ENCODE peak calls at places on chromosomes 3 and 15, in ten cellular contexts. B is neuronal stem cell; P is gastrocnemius medialis; F is mesenchymal stem cell; M is lower lobe of right lung; V is psoas muscle; D is H9; K is trophoblast cell; N is naive thymus-derived CD4-positive, alpha-beta T cell; Y is sigmoid colon. H is an unnamed sample. For H3K9me3, the result is how much of the 10 kb centered on the place peaks cover.

GRCh38 chr3:148950806-148951205 is 40.5 kb upstream of the GYG1 start:
- DNase-seq in B (no peak), P (no peak), F (peak), M (no peak), V (no peak), D (no peak), K (no peak), N (no peak), Y (no peak), H (no peak)

GRCh38 chr3:81692766-81693165 is 68.7 kb downstream of the GBE1 start:
- DNase-seq in B (no peak), P (no peak), F (no peak), M (no peak), V (no peak), D (no peak), K (no peak), N (no peak), Y (no peak), H (no peak)

GRCh38 chr3:10712121-10712520 is 103.9 kb upstream of the SLC6A11 start:
- DNase-seq in B (no peak), P (no peak), F (no peak), M (no peak), V (no peak), D (no peak), K (no peak), N (no peak), Y (no peak), H (no peak)

GRCh38 chr3:66885326-66886000 is 112.6 kb upstream of the KBTBD8 start:
- DNase-seq in B (no peak), P (no peak), F (peak), M (no peak), V (no peak), D (peak), K (no peak), N (no peak), Y (no peak), H (no peak)

GRCh38 chr15:77527164-77527778 is 105.4 kb downstream of the LINGO1 start:
- DNase-seq in B (no peak), P (no peak), F (peak), M (no peak), V (peak), D (peak), K (peak), N (no peak), Y (peak), H (no peak)

GRCh38 chr3:10308678-10309077 is 12.2 kb downstream of the SEC13 start:
- DNase-seq in B (no peak), P (no peak), F (no peak), M (no peak), V (no peak), D (no peak), K (no peak), N (no peak), Y (no peak), H (no peak)

GRCh38 chr3:15510493-15510892 is 11.0 kb downstream of the COLQ start:
- DNase-seq in B (no peak), P (no peak), F (no peak), M (no peak), V (no peak), D (peak), K (no peak), N (no peak), Y (no peak), H (no peak)

GRCh38 chr15:66848666-66849392 is 146.8 kb downstream of the SMAD6 start:
- DNase-seq in B (no peak), P (no peak), F (no peak), M (peak), V (no peak), D (peak), K (no peak), N (no peak), Y (no peak), H (no peak)

GRCh38 chr3:52422669-52423068 is 22.2 kb downstream of the SEMA3G start:
- DNase-seq in B (no peak), P (no peak), F (no peak), M (no peak), V (no peak), D (no peak), K (no peak), N (no peak), Y (peak), H (no peak)

GRCh38 chr3:49720383-49721164 is 1.1 kb upstream of the AMIGO3 start:
- DNase-seq in B (no peak), P (no peak), F (no peak), M (no peak), V (peak), D (no peak), K (no peak), N (no peak), Y (peak), H (no peak)

GRCh38 chr15:58146734-58147133 is 8.6 kb downstream of the AQP9 start:
- DNase-seq in B (no peak), P (no peak), F (no peak), M (no peak), V (no peak), D (no peak), K (peak), N (no peak), Y (no peak), H (peak)

GRCh38 chr3:182118081-182118480 is 406.4 kb downstream of the SOX2 start:
- DNase-seq in B (no peak), P (no peak), F (peak), M (no peak), V (no peak), D (no peak), K (no peak), N (no peak), Y (no peak), H (no peak)

GRCh38 chr3:46987485-46988401 is 8.3 kb downstream of the NBEAL2 start:
- DNase-seq in B (no peak), P (no peak), F (peak), M (peak), V (peak), D (peak), K (no peak), N (peak), Y (no peak), H (peak)

GRCh38 chr3:177385831-177386301 is 188.6 kb upstream of the TBL1XR1 start:
- DNase-seq in B (no peak), P (peak), F (peak), M (no peak), V (no peak), D (no peak), K (no peak), N (no peak), Y (no peak), H (no peak)

GRCh38 chr3:128080323-128080898 is 28.2 kb downstream of the SEC61A1 start:
- DNase-seq in B (no peak), P (no peak), F (peak), M (no peak), V (no peak), D (no peak), K (no peak), N (no peak), Y (no peak), H (peak)

GRCh38 chr15:66955871-66956585 is 109.4 kb upstream of the SMAD3 start:
- DNase-seq in B (no peak), P (no peak), F (peak), M (no peak), V (no peak), D (no peak), K (peak), N (no peak), Y (no peak), H (no peak)

GRCh38 chr3:72011495-72011894 is 226.5 kb upstream of the PROK2 start:
- DNase-seq in B (no peak), P (no peak), F (no peak), M (no peak), V (no peak), D (no peak), K (no peak), N (no peak), Y (no peak), H (no peak)

GRCh38 chr3:14803101-14803980 is 15.4 kb upstream of the FGD5 start:
- DNase-seq in B (no peak), P (no peak), F (no peak), M (no peak), V (peak), D (no peak), K (no peak), N (no peak), Y (peak), H (no peak)

GRCh38 chr15:27683126-27683525 is 416.0 kb downstream of the OCA2 start:
- DNase-seq in B (no peak), P (no peak), F (no peak), M (no peak), V (no peak), D (no peak), K (no peak), N (no peak), Y (no peak), H (no peak)

GRCh38 chr3:142586803-142587406 is 8.4 kb upstream of the ATR start:
- DNase-seq in B (peak), P (no peak), F (peak), M (no peak), V (no peak), D (peak), K (peak), N (peak), Y (no peak), H (no peak)

GRCh38 chr15:65730560-65731172 is 61.4 kb downstream of the DENND4A start:
- DNase-seq in B (no peak), P (no peak), F (peak), M (no peak), V (no peak), D (no peak), K (no peak), N (no peak), Y (no peak), H (no peak)

GRCh38 chr3:133773732-133774131 is 27.5 kb downstream of the TF start:
- DNase-seq in B (no peak), P (no peak), F (no peak), M (no peak), V (no peak), D (no peak), K (no peak), N (no peak), Y (no peak), H (no peak)

GRCh38 chr3:17179381-17180205 is 294.8 kb downstream of the PLCL2 start:
- DNase-seq in B (no peak), P (peak), F (peak), M (no peak), V (no peak), D (no peak), K (no peak), N (peak), Y (no peak), H (no peak)

GRCh38 chr3:60742606-60743145 is 508.6 kb downstream of the FHIT start:
- DNase-seq in B (peak), P (no peak), F (peak), M (no peak), V (peak), D (peak), K (peak), N (no peak), Y (no peak), H (no peak)

GRCh38 chr3:57078366-57079220 is 18.1 kb downstream of the SPATA12 start:
- DNase-seq in B (no peak), P (peak), F (peak), M (peak), V (peak), D (peak), K (peak), N (peak), Y (peak), H (peak)

GRCh38 chr3:2599471-2599870 is 500.8 kb downstream of the CNTN4 start:
- DNase-seq in B (no peak), P (no peak), F (peak), M (no peak), V (no peak), D (no peak), K (no peak), N (no peak), Y (no peak), H (no peak)

GRCh38 chr15:36117394-36117793 is 462.0 kb upstream of the CDIN1 start:
- DNase-seq in B (no peak), P (no peak), F (no peak), M (no peak), V (no peak), D (no peak), K (no peak), N (no peak), Y (no peak), H (no peak)

GRCh38 chr15:34031987-34032760 is 6.8 kb downstream of the AVEN start:
- DNase-seq in B (no peak), P (no peak), F (no peak), M (no peak), V (no peak), D (no peak), K (no peak), N (no peak), Y (no peak), H (no peak)

GRCh38 chr3:48428863-48429415 is 947 bp downstream of the PLXNB1 start:
- DNase-seq in B (no peak), P (no peak), F (peak), M (peak), V (peak), D (peak), K (no peak), N (no peak), Y (peak), H (peak)

GRCh38 chr3:94561094-94561493 is 498.2 kb downstream of the NSUN3 start:
- DNase-seq in B (no peak), P (no peak), F (peak), M (no peak), V (no peak), D (no peak), K (no peak), N (no peak), Y (no peak), H (no peak)

GRCh38 chr3:187017511-187018230 is 87.3 kb downstream of the ST6GAL1 start:
- DNase-seq in B (no peak), P (no peak), F (no peak), M (no peak), V (no peak), D (no peak), K (no peak), N (no peak), Y (no peak), H (no peak)

GRCh38 chr15:33066584-33066983 is 127.9 kb downstream of the FMN1 start:
- DNase-seq in B (no peak), P (no peak), F (no peak), M (no peak), V (no peak), D (no peak), K (no peak), N (no peak), Y (no peak), H (no peak)

GRCh38 chr3:9224490-9224889 is 25.0 kb downstream of the SRGAP3 start:
- DNase-seq in B (no peak), P (no peak), F (no peak), M (no peak), V (no peak), D (no peak), K (no peak), N (no peak), Y (peak), H (no peak)

GRCh38 chr3:42578054-42578453 is 3.7 kb downstream of the SEC22C start:
- DNase-seq in B (no peak), P (no peak), F (no peak), M (no peak), V (no peak), D (no peak), K (no peak), N (no peak), Y (no peak), H (no peak)

GRCh38 chr3:42572278-42572677 is 9.5 kb downstream of the SEC22C start:
- DNase-seq in B (no peak), P (no peak), F (peak), M (no peak), V (no peak), D (peak), K (peak), N (no peak), Y (no peak), H (no peak)

GRCh38 chr3:42569743-42570142 is 12.0 kb downstream of the SEC22C start:
- DNase-seq in B (no peak), P (no peak), F (no peak), M (no peak), V (no peak), D (no peak), K (no peak), N (no peak), Y (no peak), H (no peak)

GRCh38 chr3:42575137-42575741 is 6.5 kb downstream of the SEC22C start:
- DNase-seq in B (no peak), P (no peak), F (no peak), M (no peak), V (no peak), D (no peak), K (no peak), N (no peak), Y (no peak), H (no peak)
- H3K9me3 ChIP-seq in B (under half), P (under half), F (under half), M (under half), V (under half), D (under half), K (under half), N (under half), Y (under half), H (under half)

DNA sequence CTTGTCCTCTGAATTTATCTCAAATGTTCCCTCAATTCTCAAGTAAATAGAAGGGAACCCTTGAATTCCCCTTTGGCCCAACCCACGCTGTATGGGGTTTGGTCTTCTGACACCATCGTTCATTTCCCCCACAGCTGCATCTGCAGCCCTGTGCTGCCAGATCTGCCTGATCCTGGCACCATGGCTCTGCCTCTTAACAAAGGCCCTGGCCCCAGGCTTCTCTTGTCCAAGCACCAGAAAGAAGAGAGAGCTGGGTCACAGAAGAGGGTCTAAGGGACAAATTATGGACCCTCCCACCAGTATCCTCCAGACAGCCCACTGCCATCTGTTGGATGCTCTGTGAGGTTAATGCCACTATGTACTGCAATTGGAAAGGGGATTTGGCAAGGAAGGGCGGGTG is 1.8 kb downstream of the MAP1A start:
- DNase-seq in B (no peak), P (no peak), F (no peak), M (no peak), V (no peak), D (no peak), K (no peak), N (no peak), Y (no peak), H (no peak)
- H3K27ac ChIP-seq in B (no peak), P (no peak), F (no peak), M (no peak), V (no peak), D (no peak), K (no peak), N (no peak), Y (peak), H (no peak)

GRCh38 chr15:80216911-80217310 is 35.1 kb downstream of the CTXND1 start:
- DNase-seq in B (no peak), P (no peak), F (no peak), M (no peak), V (no peak), D (no peak), K (no peak), N (no peak), Y (no peak), H (no peak)
- H3K9me3 ChIP-seq in B (under half), P (under half), F (under half), M (under half), V (under half), D (under half), K (under half), N (under half), Y (under half), H (under half)

DNA sequence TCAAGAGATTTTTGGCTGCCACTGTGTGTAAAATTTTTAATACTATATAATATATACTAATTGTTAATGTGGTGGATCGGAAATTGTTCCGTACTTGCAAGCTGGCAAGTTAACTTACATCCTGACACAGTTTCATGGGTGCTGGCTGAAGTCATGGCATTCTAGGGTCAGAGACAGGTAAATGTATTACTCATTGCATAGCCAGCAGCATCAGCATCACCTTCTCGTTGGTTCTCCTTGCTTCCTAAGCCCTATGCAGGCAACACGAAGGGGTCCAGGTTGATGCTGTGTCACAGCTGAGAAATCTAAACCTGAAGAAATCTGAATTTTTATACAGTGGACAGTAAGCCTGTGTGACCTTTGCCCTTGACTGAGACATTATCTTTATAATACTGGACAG is 162.7 kb downstream of the KLHL25 start:
- DNase-seq in B (no peak), P (no peak), F (no peak), M (no peak), V (no peak), D (no peak), K (no peak), N (no peak), Y (no peak), H (no peak)
- H3K27ac ChIP-seq in B (no peak), P (no peak), F (no peak), M (no peak), V (no peak), D (no peak), K (no peak), N (no peak), Y (no peak), H (no peak)

GRCh38 chr15:20353966-20354883 is 187.4 kb downstream of the GOLGA6L6 start:
- DNase-seq in B (no peak), P (no peak), F (no peak), M (peak), V (peak), D (peak), K (no peak), N (no peak), Y (peak), H (no peak)
- H3K9me3 ChIP-seq in B (under half), P (under half), F (under half), M (under half), V (under half), D (half or more), K (half or more), N (under half), Y (under half), H (under half)

GRCh38 chr15:92665100-92665555 is 9.6 kb upstream of the FAM174B start:
- DNase-seq in B (no peak), P (no peak), F (peak), M (no peak), V (no peak), D (no peak), K (no peak), N (no peak), Y (peak), H (no peak)
- H3K27ac ChIP-seq in B (no peak), P (peak), F (no peak), M (no peak), V (no peak), D (no peak), K (no peak), N (no peak), Y (peak), H (no peak)

H was measured in left lung.